ENCODE peak calls at places on chromosomes 3 and 15, in nine cellular contexts. U is cardiac muscle cell; C is lower lobe of right lung; O is CD4-positive, alpha-beta memory T cell; D is H1; Q is uterus; K is body of pancreas; R is upper lobe of right lung; M is A673. T is an unnamed sample. For H3K9me3, the result is how much of the 10 kb centered on the place peaks cover.

GRCh38 chr3:27666708-27667107 is 55.4 kb downstream of the EOMES start:
- DNase-seq in U (peak), C (peak), O (no peak), D (peak), Q (peak), K (peak), R (peak), M (peak), T (no peak)

GRCh38 chr3:159853506-159853864 is 135.2 kb upstream of the IL12A start:
- DNase-seq in U (no peak), C (no peak), O (no peak), D (no peak), Q (no peak), K (no peak), R (no peak), M (no peak), T (no peak)

GRCh38 chr15:39808909-39809308 is 26.3 kb upstream of the FSIP1 start:
- DNase-seq in U (no peak), C (no peak), O (no peak), D (no peak), Q (no peak), K (no peak), R (no peak), M (no peak), T (no peak)

GRCh38 chr15:82810061-82810862 is 834 bp downstream of the WHAMM start:
- DNase-seq in U (peak), C (peak), O (peak), D (peak), Q (peak), K (peak), R (peak), M (peak), T (peak)

GRCh38 chr3:42702066-42702951 is at the start of gene HHATL:
- DNase-seq in U (no peak), C (peak), O (no peak), D (peak), Q (no peak), K (no peak), R (peak), M (no peak), T (no peak)

GRCh38 chr15:55279746-55280351 is 9.8 kb downstream of the RAB27A start:
- DNase-seq in U (peak), C (no peak), O (peak), D (no peak), Q (no peak), K (peak), R (no peak), M (no peak), T (peak)

GRCh38 chr3:42161050-42161935 is 70.1 kb downstream of the TRAK1 start:
- DNase-seq in U (peak), C (no peak), O (no peak), D (no peak), Q (no peak), K (no peak), R (no peak), M (no peak), T (no peak)

GRCh38 chr15:91499774-91500383 is 353.6 kb upstream of the SLCO3A1 start:
- DNase-seq in U (no peak), C (no peak), O (no peak), D (no peak), Q (no peak), K (no peak), R (no peak), M (no peak), T (no peak)

GRCh38 chr15:91129436-91129835 is 29.4 kb downstream of the SV2B start:
- DNase-seq in U (no peak), C (no peak), O (no peak), D (no peak), Q (no peak), K (no peak), R (no peak), M (no peak), T (no peak)

GRCh38 chr3:178859386-178859785 is 212.2 kb downstream of the ZMAT3 start:
- DNase-seq in U (no peak), C (no peak), O (no peak), D (no peak), Q (no peak), K (no peak), R (no peak), M (no peak), T (no peak)

GRCh38 chr15:69088300-69088965 is 72.0 kb upstream of the GLCE start:
- DNase-seq in U (no peak), C (no peak), O (no peak), D (no peak), Q (no peak), K (no peak), R (no peak), M (no peak), T (no peak)

GRCh38 chr3:51593697-51594096 is 55.2 kb downstream of the RAD54L2 start:
- DNase-seq in U (no peak), C (no peak), O (no peak), D (no peak), Q (no peak), K (no peak), R (no peak), M (no peak), T (no peak)

GRCh38 chr15:29270169-29270955 is 740 bp upstream of the NSMCE3 start:
- DNase-seq in U (peak), C (no peak), O (peak), D (no peak), Q (no peak), K (no peak), R (no peak), M (no peak), T (peak)

GRCh38 chr15:69896606-69897005 is 201.1 kb downstream of the TLE3 start:
- DNase-seq in U (peak), C (no peak), O (no peak), D (no peak), Q (no peak), K (no peak), R (no peak), M (no peak), T (no peak)

GRCh38 chr15:39199076-39199475 is 381.8 kb upstream of the THBS1 start:
- DNase-seq in U (no peak), C (no peak), O (no peak), D (no peak), Q (peak), K (no peak), R (no peak), M (no peak), T (no peak)

GRCh38 chr3:177553586-177553985 is 356.3 kb upstream of the TBL1XR1 start:
- DNase-seq in U (no peak), C (no peak), O (no peak), D (no peak), Q (no peak), K (no peak), R (no peak), M (no peak), T (no peak)

GRCh38 chr3:35187908-35188307 is 451.4 kb upstream of the ARPP21 start:
- DNase-seq in U (peak), C (no peak), O (no peak), D (no peak), Q (no peak), K (no peak), R (no peak), M (no peak), T (no peak)

GRCh38 chr3:190197346-190197763 is 76.7 kb upstream of the P3H2 start:
- DNase-seq in U (no peak), C (no peak), O (no peak), D (no peak), Q (no peak), K (no peak), R (no peak), M (peak), T (no peak)

GRCh38 chr3:64686446-64686908 is 1.3 kb downstream of the ADAMTS9 start:
- DNase-seq in U (no peak), C (peak), O (no peak), D (no peak), Q (no peak), K (peak), R (peak), M (peak), T (no peak)

GRCh38 chr3:126474498-126475410 is 937 bp downstream of the ZXDC start:
- DNase-seq in U (peak), C (peak), O (peak), D (peak), Q (peak), K (peak), R (peak), M (peak), T (peak)

GRCh38 chr3:120506828-120507774 is 56.3 kb upstream of the FSTL1 start:
- DNase-seq in U (peak), C (no peak), O (peak), D (peak), Q (peak), K (peak), R (no peak), M (peak), T (no peak)

GRCh38 chr3:134711284-134711683 is 60.5 kb upstream of the KY start:
- DNase-seq in U (no peak), C (no peak), O (no peak), D (no peak), Q (no peak), K (no peak), R (no peak), M (peak), T (no peak)

GRCh38 chr3:100609305-100609704 is at the start of gene ADGRG7:
- DNase-seq in U (no peak), C (no peak), O (no peak), D (no peak), Q (no peak), K (no peak), R (no peak), M (no peak), T (no peak)

GRCh38 chr3:39021465-39022274 is 30.1 kb downstream of the SCN11A start:
- DNase-seq in U (no peak), C (no peak), O (no peak), D (no peak), Q (no peak), K (no peak), R (no peak), M (no peak), T (no peak)

GRCh38 chr15:71747128-71748083 is 62.9 kb upstream of the NR2E3 start:
- DNase-seq in U (peak), C (no peak), O (no peak), D (no peak), Q (no peak), K (no peak), R (no peak), M (no peak), T (no peak)

DNA sequence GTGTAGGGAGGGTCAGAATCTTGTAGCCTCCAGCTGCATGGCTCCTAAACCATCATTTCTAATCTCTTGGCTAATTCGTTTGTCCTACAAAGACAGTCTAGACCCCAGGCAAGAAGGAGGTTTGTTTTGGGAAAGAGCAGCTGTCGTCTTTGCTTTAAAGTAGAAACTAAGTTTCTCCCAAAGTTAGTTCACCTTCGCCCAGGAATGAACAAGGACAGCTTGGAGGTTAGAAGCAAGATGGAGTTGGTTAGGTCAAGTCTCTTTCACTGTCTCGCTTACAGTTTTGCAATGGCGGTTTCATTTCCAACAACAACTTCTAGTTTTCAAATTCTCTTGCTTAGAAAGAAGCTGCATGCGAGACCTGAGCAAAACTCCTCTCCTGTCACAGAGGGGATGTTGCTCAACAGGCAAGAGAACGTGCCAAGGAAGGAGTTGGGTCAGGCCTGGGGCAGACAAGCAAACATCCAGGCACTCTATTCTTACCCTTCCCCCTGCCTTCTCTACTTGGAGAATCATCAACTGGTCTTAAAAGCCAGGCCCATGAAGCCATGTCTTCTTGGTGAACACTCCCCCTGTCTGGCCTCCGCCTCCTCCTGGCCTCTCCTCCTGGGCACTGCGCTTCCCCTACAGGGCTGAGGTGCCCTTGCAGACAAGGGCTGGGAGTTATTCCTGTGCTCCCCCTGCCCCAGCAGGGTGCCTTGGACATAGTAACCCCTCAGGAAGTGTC is 57.6 kb downstream of the TMEM44 start:
- DNase-seq in U (peak), C (no peak), O (no peak), D (peak), Q (peak), K (no peak), R (no peak), M (peak), T (no peak)
- H3K4me3 ChIP-seq in U (no peak), C (no peak), O (no peak), D (no peak), Q (no peak), K (no peak), R (no peak), M (no peak), T (no peak)

DNA sequence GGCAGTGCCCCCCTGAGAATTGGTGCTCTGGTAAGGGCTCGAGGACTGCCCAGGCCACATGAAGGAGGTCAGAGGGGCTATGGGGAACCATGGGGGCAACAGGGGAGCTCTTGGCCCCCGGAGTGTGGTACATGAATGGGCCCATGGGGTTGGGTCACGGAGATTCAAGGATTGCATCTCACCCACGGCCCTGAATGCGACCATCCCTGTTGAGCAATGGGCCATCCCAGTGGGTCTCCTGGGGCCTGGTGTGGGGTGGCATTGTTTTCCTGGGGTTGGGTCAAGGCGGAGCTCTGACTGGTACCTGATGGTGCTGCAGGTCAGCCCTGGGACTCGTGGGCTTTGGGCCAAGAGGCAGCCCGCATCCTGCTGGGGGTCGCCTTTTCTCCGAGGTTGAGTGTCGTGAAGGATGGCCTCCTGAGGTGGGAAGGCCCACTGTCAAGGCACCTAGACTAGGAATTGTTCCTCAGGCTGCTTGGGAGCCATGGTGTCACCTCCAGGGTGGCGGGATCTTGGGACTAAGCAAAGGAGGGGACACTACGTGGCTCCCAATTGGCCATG is 198.3 kb downstream of the UBE3A start:
- DNase-seq in U (no peak), C (peak), O (no peak), D (no peak), Q (no peak), K (no peak), R (peak), M (no peak), T (no peak)
- H3K9me3 ChIP-seq in U (under half), C (under half), O (under half), D (half or more), Q (under half), K (under half), R (under half), M (under half), T (under half)

GRCh38 chr15:65529754-65530317 is 427 bp upstream of the HACD3 start:
- DNase-seq in U (no peak), C (no peak), O (no peak), D (no peak), Q (no peak), K (no peak), R (no peak), M (no peak), T (no peak)

GRCh38 chr15:65533057-65533752 is 2.9 kb downstream of the HACD3 start:
- DNase-seq in U (no peak), C (no peak), O (no peak), D (no peak), Q (no peak), K (no peak), R (no peak), M (no peak), T (no peak)

GRCh38 chr15:65530318-65531111 is at the start of gene HACD3:
- DNase-seq in U (peak), C (peak), O (peak), D (peak), Q (peak), K (peak), R (peak), M (peak), T (peak)

GRCh38 chr15:65535192-65535591 is 4.9 kb downstream of the HACD3 start:
- DNase-seq in U (no peak), C (no peak), O (no peak), D (no peak), Q (no peak), K (no peak), R (no peak), M (no peak), T (no peak)

DNA sequence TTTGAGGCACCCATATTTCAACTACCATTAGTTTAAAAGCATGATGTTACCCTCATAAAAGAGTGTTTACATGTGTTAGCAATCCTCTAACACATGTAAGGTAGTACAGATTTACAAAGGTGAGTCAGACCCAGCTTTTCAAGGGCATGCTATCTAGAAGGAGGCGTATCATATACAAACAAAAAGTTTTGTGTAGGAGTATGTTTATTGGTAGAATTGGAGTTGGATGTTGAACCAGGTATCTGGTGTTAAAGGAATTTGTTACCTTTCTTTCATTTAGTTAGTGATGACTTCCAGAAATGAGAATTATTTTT is 2.4 kb downstream of the HACD3 start:
- DNase-seq in U (peak), C (no peak), O (no peak), D (no peak), Q (no peak), K (no peak), R (no peak), M (no peak), T (no peak)
- H3K4me3 ChIP-seq in U (no peak), C (no peak), O (no peak), D (peak), Q (no peak), K (no peak), R (no peak), M (peak), T (no peak)

GRCh38 chr3:69426905-69427304 is 41.0 kb upstream of the FRMD4B start:
- DNase-seq in U (no peak), C (no peak), O (no peak), D (no peak), Q (no peak), K (no peak), R (no peak), M (no peak), T (no peak)

GRCh38 chr3:69428657-69429255 is 42.9 kb upstream of the FRMD4B start:
- DNase-seq in U (peak), C (no peak), O (no peak), D (no peak), Q (no peak), K (no peak), R (no peak), M (no peak), T (no peak)

GRCh38 chr3:69423756-69424155 is 37.9 kb upstream of the FRMD4B start:
- DNase-seq in U (peak), C (no peak), O (no peak), D (no peak), Q (no peak), K (no peak), R (no peak), M (no peak), T (no peak)

GRCh38 chr3:69425249-69425648 is 39.4 kb upstream of the FRMD4B start:
- DNase-seq in U (peak), C (no peak), O (peak), D (no peak), Q (no peak), K (no peak), R (no peak), M (peak), T (no peak)

GRCh38 chr3:69426291-69426690 is 40.4 kb upstream of the FRMD4B start:
- DNase-seq in U (no peak), C (no peak), O (no peak), D (no peak), Q (no peak), K (no peak), R (no peak), M (no peak), T (no peak)
- H3K9me3 ChIP-seq in U (under half), C (under half), O (under half), D (under half), Q (under half), K (under half), R (under half), M (under half), T (under half)